ENCODE peak calls at places on chromosomes 6 and 20, in eight cellular contexts. U is SK-N-SH, E is HepG2, T is HCT116, K is esophagus muscularis mucosa, F is stomach, G is transverse colon, Y is spleen. W is an unnamed sample.

GRCh38 chr6:55756711-55757110 is 118.7 kb downstream of the BMP5 start:
- DNase-seq in U (no peak), E (no peak), T (no peak), K (no peak), F (no peak), G (no peak), Y (no peak), W (no peak)

GRCh38 chr6:127949251-127949650 is 48.4 kb upstream of the THEMIS start:
- DNase-seq in U (no peak), E (no peak), T (no peak), K (no peak), F (no peak), G (no peak), Y (no peak), W (no peak)

GRCh38 chr6:106750146-106750900 is 120.9 kb downstream of the QRSL1 start:
- DNase-seq in U (no peak), E (no peak), T (no peak), K (no peak), F (no peak), G (no peak), Y (no peak), W (no peak)

GRCh38 chr6:148037496-148037895 is 305.1 kb upstream of the SASH1 start:
- DNase-seq in U (no peak), E (no peak), T (no peak), K (no peak), F (no peak), G (no peak), Y (no peak), W (no peak)

GRCh38 chr20:10982692-10983091 is 308.9 kb upstream of the JAG1 start:
- DNase-seq in U (no peak), E (peak; percentile 10), T (no peak), K (no peak), F (no peak), G (no peak), Y (no peak), W (no peak)

GRCh38 chr6:165702669-165703068 is 39.6 kb upstream of the PDE10A start:
- DNase-seq in U (no peak), E (no peak), T (no peak), K (no peak), F (no peak), G (no peak), Y (no peak), W (no peak)

GRCh38 chr6:138203315-138203714 is 15.0 kb downstream of the PBOV1 start:
- DNase-seq in U (no peak), E (no peak), T (no peak), K (no peak), F (no peak), G (no peak), Y (no peak), W (no peak)

GRCh38 chr6:125082931-125083683 is 70.5 kb upstream of the TPD52L1 start:
- DNase-seq in U (no peak), E (no peak), T (no peak), K (no peak), F (no peak), G (no peak), Y (no peak), W (no peak)

GRCh38 chr6:21371676-21372161 is 221.8 kb upstream of the SOX4 start:
- DNase-seq in U (no peak), E (peak; percentile 54), T (no peak), K (no peak), F (no peak), G (no peak), Y (no peak), W (no peak)

GRCh38 chr20:22080985-22081384 is 375.5 kb downstream of the PAX1 start:
- DNase-seq in U (no peak), E (no peak), T (no peak), K (no peak), F (no peak), G (no peak), Y (no peak), W (no peak)

GRCh38 chr6:143333081-143333480 is 117.4 kb downstream of the ADAT2 start:
- DNase-seq in U (no peak), E (no peak), T (no peak), K (no peak), F (no peak), G (no peak), Y (no peak), W (no peak)

GRCh38 chr6:168031411-168032382 is 34.2 kb downstream of the KIF25 start:
- DNase-seq in U (no peak), E (no peak), T (no peak), K (peak; percentile 83), F (no peak), G (no peak), Y (peak; percentile 41), W (no peak)

GRCh38 chr6:24484657-24485318 is 4.6 kb downstream of the GPLD1 start:
- DNase-seq in U (no peak), E (no peak), T (no peak), K (no peak), F (no peak), G (no peak), Y (no peak), W (no peak)

GRCh38 chr20:17327185-17327780 is 100.4 kb downstream of the PCSK2 start:
- DNase-seq in U (no peak), E (no peak), T (no peak), K (peak; percentile 80), F (no peak), G (no peak), Y (no peak), W (no peak)

GRCh38 chr6:147666254-147666653 is 157.8 kb downstream of the SAMD5 start:
- DNase-seq in U (no peak), E (no peak), T (no peak), K (no peak), F (no peak), G (no peak), Y (no peak), W (no peak)

GRCh38 chr20:59159091-59159821 is 4.4 kb upstream of the ZNF831 start:
- DNase-seq in U (no peak), E (no peak), T (no peak), K (no peak), F (no peak), G (peak; percentile 35), Y (no peak), W (peak; percentile 18)

GRCh38 chr6:165183071-165183470 is 126.3 kb downstream of the C6orf118 start:
- DNase-seq in U (no peak), E (no peak), T (no peak), K (no peak), F (no peak), G (no peak), Y (no peak), W (no peak)

GRCh38 chr6:136249336-136249735 is 775 bp downstream of the MTFR2 start:
- DNase-seq in U (no peak), E (no peak), T (no peak), K (no peak), F (no peak), G (no peak), Y (no peak), W (no peak)

GRCh38 chr6:38179794-38180430 is 360.4 kb downstream of the ZFAND3 start:
- DNase-seq in U (no peak), E (no peak), T (no peak), K (no peak), F (peak; percentile 21), G (no peak), Y (peak; percentile 41), W (no peak)

GRCh38 chr6:37103169-37104039 is 66.5 kb upstream of the PIM1 start:
- DNase-seq in U (peak; percentile 63), E (peak; percentile 85), T (no peak), K (no peak), F (peak; percentile 95), G (peak; percentile 93), Y (peak; percentile 81), W (peak; percentile 26)

GRCh38 chr6:169964440-169965212 is 213.2 kb downstream of the ERMARD start:
- DNase-seq in U (peak; percentile 24), E (no peak), T (no peak), K (no peak), F (peak; percentile 18), G (no peak), Y (peak; percentile 64), W (no peak)

DNA sequence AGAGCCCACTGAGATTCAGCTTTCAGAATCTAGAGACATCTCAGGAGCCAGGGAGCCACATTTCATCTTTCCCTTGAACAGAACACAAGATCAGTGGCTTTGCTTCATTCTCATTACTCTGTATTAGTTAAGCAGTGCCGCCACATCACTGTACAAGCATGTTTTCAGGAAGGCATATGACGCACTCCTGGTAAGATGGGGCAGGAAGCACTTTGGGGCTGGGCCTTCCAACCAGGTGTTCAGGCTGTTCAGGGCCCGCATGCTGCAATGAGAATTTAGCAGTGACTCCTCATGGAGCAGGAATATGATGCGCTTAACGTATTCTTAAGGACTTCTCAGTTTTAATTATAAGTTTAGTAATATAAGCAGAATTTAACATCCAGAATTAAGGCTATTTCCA is 29.7 kb upstream of the GNRH2 start:
- DNase-seq in U (no peak), E (no peak), T (no peak), K (no peak), F (no peak), G (no peak), Y (no peak), W (no peak)
- TF ChIP-seq POLR2AphosphoS5 in U (no peak), E (no peak), T (no peak), K (no peak), F (no peak), G (no peak), Y (no peak), W (no peak)

GRCh38 chr20:4569092-4569491 is 152.6 kb upstream of the PRND start:
- DNase-seq in U (no peak), E (no peak), T (no peak), K (peak; percentile 66), F (no peak), G (no peak), Y (no peak), W (no peak)
- TF ChIP-seq CTCF in U (peak; percentile 28), E (peak; percentile 14), T (peak; percentile 31), K (no peak), F (no peak), G (no peak), Y (no peak), W (no peak)

GRCh38 chr20:14291502-14291901 is 45.9 kb downstream of the FLRT3 start:
- DNase-seq in U (no peak), E (no peak), T (no peak), K (no peak), F (no peak), G (no peak), Y (no peak), W (no peak)

GRCh38 chr20:14295238-14295637 is 42.2 kb downstream of the FLRT3 start:
- DNase-seq in U (no peak), E (no peak), T (no peak), K (no peak), F (no peak), G (no peak), Y (no peak), W (no peak)

DNA sequence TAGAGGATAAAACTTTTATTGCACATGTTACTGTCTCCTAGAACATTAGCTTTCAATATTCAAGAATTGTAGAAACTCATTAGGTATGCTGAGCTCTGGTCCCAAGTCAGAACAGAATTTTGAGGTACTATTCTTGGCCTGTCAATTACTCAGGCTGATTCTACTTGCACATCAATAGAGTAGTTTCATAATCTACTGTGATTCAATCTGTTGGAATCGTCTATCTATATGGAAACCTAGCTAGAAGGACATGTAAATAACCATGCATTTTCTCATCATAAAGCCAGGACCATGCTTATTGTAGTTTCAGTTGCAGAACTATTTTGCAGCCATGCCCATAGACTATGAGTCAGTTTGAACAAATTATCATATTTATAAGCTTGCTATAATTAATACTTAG is 41.6 kb downstream of the FLRT3 start:
- DNase-seq in U (no peak), E (no peak), T (no peak), K (no peak), F (no peak), G (no peak), Y (no peak), W (no peak)
- TF ChIP-seq POLR2AphosphoS5 in U (no peak), E (no peak), T (no peak), K (no peak), F (no peak), G (no peak), Y (no peak), W (no peak)

GRCh38 chr20:47780990-47781389 is 4.3 kb downstream of the SULF2 start:
- DNase-seq in U (no peak), E (no peak), T (no peak), K (no peak), F (no peak), G (no peak), Y (no peak), W (no peak)
- TF ChIP-seq CTCF in U (no peak), E (no peak), T (no peak), K (no peak), F (no peak), G (no peak), Y (no peak), W (no peak)